ENCODE peak calls at places on chromosome 4, in eight cellular contexts. N, R, J, M, K, I, H and T are unnamed samples.

GRCh38 chr4:74638001-74638400 is 156.3 kb downstream of the BTC start:
- DNase-seq in R (no peak), H (no peak), M (no peak), K (no peak), I (no peak), J (no peak), N (peak), T (no peak)

GRCh38 chr4:99411041-99411440 is 24.1 kb downstream of the ADH7 start:
- DNase-seq in I (no peak), R (no peak), K (no peak), J (no peak), M (no peak), N (no peak), H (no peak), T (no peak)

GRCh38 chr4:40888916-40889315 is 139.2 kb downstream of the NSUN7 start:
- DNase-seq in H (no peak), J (no peak), K (no peak), I (no peak), N (no peak), R (no peak), M (no peak), T (no peak)

GRCh38 chr4:124111922-124112321 is 600.6 kb downstream of the ANKRD50 start:
- DNase-seq in I (no peak), R (no peak), J (peak), M (peak), H (peak), K (peak), N (peak), T (no peak)

GRCh38 chr4:165152527-165152926 is 39.9 kb upstream of the TMEM192 start:
- DNase-seq in K (peak), N (no peak), R (no peak), J (no peak), H (no peak), M (no peak), I (no peak), T (no peak)

GRCh38 chr4:112057479-112057878 is 87.8 kb upstream of the FAM241A start:
- DNase-seq in N (no peak), H (no peak), I (no peak), J (no peak), M (no peak), K (no peak), R (no peak), T (no peak)

GRCh38 chr4:80173387-80173786 is 23.9 kb upstream of the PRDM8 start:
- DNase-seq in M (peak), J (no peak), R (peak), I (no peak), N (peak), K (no peak), H (peak), T (no peak)

GRCh38 chr4:76990288-76991080 is 40.9 kb downstream of the SEPTIN11 start:
- DNase-seq in R (no peak), H (no peak), M (no peak), N (peak), J (no peak), I (no peak), K (no peak), T (no peak)

GRCh38 chr4:6727943-6728250 is 11.9 kb downstream of the BLOC1S4 start:
- DNase-seq in N (peak), I (no peak), M (no peak), J (no peak), R (no peak), K (no peak), H (no peak), T (no peak)

GRCh38 chr4:7829687-7830580 is 109.7 kb downstream of the AFAP1 start:
- DNase-seq in M (no peak), N (no peak), I (peak), R (no peak), K (no peak), H (no peak), J (no peak), T (no peak)

DNA sequence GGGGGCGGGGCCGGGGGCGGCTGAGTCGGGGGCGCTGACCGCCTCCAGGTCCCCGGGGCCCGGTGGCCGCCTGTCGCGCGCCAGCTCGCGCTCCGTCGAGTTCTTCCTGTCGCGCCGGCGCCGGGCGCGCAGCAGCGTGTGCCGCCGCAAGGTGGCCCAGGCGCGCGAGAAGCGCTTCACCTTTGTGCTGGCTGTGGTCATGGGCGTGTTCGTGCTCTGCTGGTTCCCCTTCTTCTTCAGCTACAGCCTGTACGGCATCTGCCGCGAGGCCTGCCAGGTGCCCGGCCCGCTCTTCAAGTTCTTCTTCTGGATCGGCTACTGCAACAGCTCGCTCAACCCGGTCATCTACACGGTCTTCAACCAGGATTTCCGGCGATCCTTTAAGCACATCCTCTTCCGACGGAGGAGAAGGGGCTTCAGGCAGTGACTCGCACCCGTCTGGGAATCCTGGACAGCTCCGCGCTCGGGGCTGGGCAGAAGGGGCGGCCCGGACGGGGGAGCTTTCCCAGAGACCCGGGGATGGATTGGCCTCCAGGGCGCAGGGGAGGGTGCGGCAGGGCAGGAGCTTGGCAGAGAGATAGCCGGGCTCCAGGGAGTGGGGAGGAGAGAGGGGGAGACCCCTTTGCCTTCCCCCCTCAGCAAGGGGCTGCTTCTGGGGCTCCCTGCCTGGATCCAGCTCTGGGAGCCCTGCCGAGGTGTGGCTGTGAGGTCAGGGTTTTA is 1.5 kb downstream of the ADRA2C start:
- DNase-seq in R (no peak), N (peak), I (peak), K (no peak), M (no peak), H (no peak), J (no peak), T (no peak)
- TF ChIP-seq CTCF in R (no peak), N (no peak), I (no peak), K (no peak), M (peak), H (no peak), J (no peak), T (no peak)

GRCh38 chr4:33725861-33726260 is 2518.5 kb downstream of the ARAP2 start:
- DNase-seq in J (no peak), K (no peak), M (no peak), R (no peak), N (no peak), H (no peak), I (no peak), T (no peak)

GRCh38 chr4:33722800-33723511 is 2521.4 kb downstream of the ARAP2 start:
- DNase-seq in R (no peak), N (no peak), J (no peak), K (no peak), M (no peak), I (no peak), H (no peak), T (no peak)

GRCh38 chr4:33722254-33722653 is 2522.1 kb downstream of the ARAP2 start:
- DNase-seq in K (peak), H (no peak), M (no peak), R (no peak), I (no peak), N (peak), J (no peak), T (no peak)

DNA sequence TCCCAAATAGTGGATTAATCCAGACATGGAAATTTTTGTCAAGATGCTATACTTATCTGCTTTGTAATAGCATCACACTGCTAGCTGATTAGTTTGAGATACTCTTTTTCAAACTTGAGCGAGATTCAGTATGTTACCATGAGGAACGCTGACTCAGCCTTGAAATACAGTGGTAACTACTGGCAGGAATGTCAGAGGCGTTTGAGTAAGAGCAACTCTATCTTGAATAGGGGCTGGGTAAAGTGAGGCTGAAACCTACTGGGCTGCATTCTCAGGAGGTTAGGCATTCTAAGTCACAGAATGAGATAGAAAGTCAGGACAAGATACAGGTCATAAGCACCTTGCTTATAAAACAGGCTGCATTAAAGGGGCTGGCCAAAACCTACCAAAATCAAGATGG is 2519.6 kb downstream of the ARAP2 start:
- DNase-seq in I (no peak), R (no peak), N (no peak), M (no peak), K (no peak), J (no peak), H (no peak), T (no peak)
- TF ChIP-seq CTCF in I (no peak), R (no peak), N (no peak), M (no peak), K (no peak), J (no peak), H (no peak), T (no peak)

GRCh38 chr4:158856852-158857251 is 88.0 kb downstream of the FNIP2 start:
- DNase-seq in J (peak), N (peak), K (no peak), M (peak), H (peak), I (no peak), R (no peak), T (no peak)
- TF ChIP-seq CTCF in J (peak), N (peak), K (no peak), M (peak), H (peak), I (peak), R (peak), T (peak)

DNA sequence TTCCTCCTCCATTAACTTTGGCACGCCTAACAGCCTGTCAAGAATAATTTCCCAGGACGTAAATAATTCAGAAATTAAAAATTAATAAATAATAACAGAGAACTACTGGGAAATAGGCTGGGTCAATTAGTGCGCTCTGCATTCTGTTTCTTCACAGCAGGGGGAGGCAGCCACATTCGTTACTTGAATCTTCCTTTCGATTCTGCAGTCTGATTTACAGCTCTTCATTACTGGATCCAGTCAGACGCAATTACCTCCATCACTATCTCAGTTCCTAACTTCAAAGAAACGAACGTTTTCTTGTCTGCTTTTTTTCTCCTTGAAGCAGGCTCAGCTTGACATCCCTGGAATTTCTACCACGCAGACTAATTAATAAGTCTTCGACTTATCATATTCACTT is 9.0 kb upstream of the RPL34 start:
- DNase-seq in I (no peak), J (no peak), R (no peak), N (no peak), K (no peak), H (no peak), M (no peak), T (no peak)
- TF ChIP-seq CTCF in I (no peak), J (no peak), R (no peak), N (peak), K (no peak), H (no peak), M (no peak), T (no peak)